ENCODE peak calls at places on chromosomes 16 and 17, in six cellular contexts. E, S, Q, A, L and R are unnamed samples. For H3K4me1, the result is how much of the 10 kb centered on the place peaks cover.

GRCh38 chr17:13508916-13509315 is 92.8 kb downstream of the HS3ST3A1 start:
- DNase-seq in A (no peak), S (no peak), E (no peak), L (no peak), Q (no peak), R (no peak)

GRCh38 chr17:13725286-13725990 is 123.7 kb upstream of the HS3ST3A1 start:
- DNase-seq in Q (no peak), S (no peak), L (no peak), E (peak), A (peak), R (no peak)

GRCh38 chr17:60506312-60506711 is 19.7 kb downstream of the APPBP2 start:
- DNase-seq in S (no peak), A (peak), E (peak), L (no peak), Q (no peak), R (peak)

GRCh38 chr16:12511708-12512107 is 292.0 kb downstream of the CPPED1 start:
- DNase-seq in Q (no peak), L (no peak), A (no peak), E (no peak), S (no peak), R (no peak)

GRCh38 chr17:19248923-19249574 is 11.9 kb downstream of the EPN2 start:
- DNase-seq in A (peak), S (no peak), Q (no peak), L (no peak), E (peak), R (no peak)

GRCh38 chr16:74667215-74667765 is 613 bp upstream of the RFWD3 start:
- DNase-seq in S (peak), L (no peak), E (peak), Q (peak), A (peak), R (peak)

GRCh38 chr17:5237541-5238016 is 2.9 kb upstream of the SCIMP start:
- DNase-seq in S (peak), Q (peak), E (peak), A (peak), L (peak), R (peak)

GRCh38 chr17:72984925-72985322 is 107.6 kb downstream of the SLC39A11 start:
- DNase-seq in A (no peak), S (no peak), E (no peak), L (no peak), Q (no peak), R (no peak)

GRCh38 chr16:17448640-17449638 is 21.8 kb downstream of the XYLT1 start:
- DNase-seq in A (no peak), L (no peak), S (no peak), E (no peak), Q (no peak), R (no peak)

GRCh38 chr16:50857881-50858280 is 116.0 kb downstream of the CYLD start:
- DNase-seq in E (no peak), L (no peak), Q (no peak), A (no peak), S (no peak), R (no peak)

GRCh38 chr16:28538733-28539596 is at the start of gene NUPR1:
- DNase-seq in S (no peak), E (peak), Q (no peak), A (peak), L (no peak), R (peak)

GRCh38 chr17:33200587-33200986 is 92.5 kb downstream of the ASIC2 start:
- DNase-seq in S (peak), Q (no peak), A (peak), E (no peak), L (no peak), R (peak)

GRCh38 chr17:5513610-5514009 is 27.2 kb downstream of the MIS12 start:
- DNase-seq in L (no peak), A (no peak), S (no peak), E (no peak), Q (no peak), R (peak)

GRCh38 chr16:72876981-72877373 is 171.0 kb downstream of the ZFHX3 start:
- DNase-seq in E (no peak), Q (no peak), L (no peak), A (no peak), S (no peak), R (peak)

GRCh38 chr16:4404247-4404966 is 12.0 kb downstream of the CORO7 start:
- DNase-seq in S (peak), A (no peak), L (peak), E (peak), Q (no peak), R (peak)

GRCh38 chr16:88508376-88508867 is 55.3 kb downstream of the ZFPM1 start:
- DNase-seq in A (no peak), S (no peak), L (no peak), E (no peak), Q (no peak), R (no peak)

GRCh38 chr16:80197790-80198201 is 343.0 kb upstream of the DYNLRB2 start:
- DNase-seq in A (peak), E (peak), Q (no peak), S (no peak), L (no peak), R (no peak)

GRCh38 chr17:63279498-63280230 is 166.4 kb downstream of the CYB561 start:
- DNase-seq in A (peak), E (peak), Q (no peak), S (no peak), L (no peak), R (no peak)

GRCh38 chr17:79651751-79652150 is 40.9 kb upstream of the RBFOX3 start:
- DNase-seq in A (no peak), E (no peak), Q (no peak), L (no peak), S (peak), R (no peak)

GRCh38 chr16:62977876-62978275 is 941.6 kb upstream of the CDH8 start:
- DNase-seq in Q (no peak), E (no peak), A (no peak), L (no peak), S (no peak), R (no peak)

GRCh38 chr16:24876231-24876630 is 30.5 kb downstream of the SLC5A11 start:
- DNase-seq in S (no peak), L (no peak), A (no peak), E (no peak), Q (no peak), R (no peak)

GRCh38 chr16:24875466-24875865 is 29.7 kb downstream of the SLC5A11 start:
- DNase-seq in L (no peak), E (no peak), Q (no peak), A (no peak), S (no peak), R (no peak)

GRCh38 chr16:24871891-24872290 is 26.1 kb downstream of the SLC5A11 start:
- DNase-seq in S (no peak), Q (no peak), E (no peak), A (no peak), L (no peak), R (no peak)

GRCh38 chr16:24869033-24869432 is 23.3 kb downstream of the SLC5A11 start:
- DNase-seq in E (no peak), A (no peak), Q (no peak), S (no peak), L (no peak), R (no peak)

GRCh38 chr16:24873028-24873427 is 27.3 kb downstream of the SLC5A11 start:
- DNase-seq in A (no peak), E (no peak), S (no peak), L (no peak), Q (no peak), R (no peak)
- H2BK15ac ChIP-seq in A (no peak), E (no peak), S (no peak), L (no peak), Q (no peak), R (no peak)

GRCh38 chr16:84832488-84833141 is 12.8 kb downstream of the CRISPLD2 start:
- DNase-seq in E (peak), A (peak), L (no peak), Q (no peak), S (no peak), R (no peak)
- H3K4me1 ChIP-seq in E (under half), A (half or more), L (under half), Q (under half), S (under half), R (under half)

DNA sequence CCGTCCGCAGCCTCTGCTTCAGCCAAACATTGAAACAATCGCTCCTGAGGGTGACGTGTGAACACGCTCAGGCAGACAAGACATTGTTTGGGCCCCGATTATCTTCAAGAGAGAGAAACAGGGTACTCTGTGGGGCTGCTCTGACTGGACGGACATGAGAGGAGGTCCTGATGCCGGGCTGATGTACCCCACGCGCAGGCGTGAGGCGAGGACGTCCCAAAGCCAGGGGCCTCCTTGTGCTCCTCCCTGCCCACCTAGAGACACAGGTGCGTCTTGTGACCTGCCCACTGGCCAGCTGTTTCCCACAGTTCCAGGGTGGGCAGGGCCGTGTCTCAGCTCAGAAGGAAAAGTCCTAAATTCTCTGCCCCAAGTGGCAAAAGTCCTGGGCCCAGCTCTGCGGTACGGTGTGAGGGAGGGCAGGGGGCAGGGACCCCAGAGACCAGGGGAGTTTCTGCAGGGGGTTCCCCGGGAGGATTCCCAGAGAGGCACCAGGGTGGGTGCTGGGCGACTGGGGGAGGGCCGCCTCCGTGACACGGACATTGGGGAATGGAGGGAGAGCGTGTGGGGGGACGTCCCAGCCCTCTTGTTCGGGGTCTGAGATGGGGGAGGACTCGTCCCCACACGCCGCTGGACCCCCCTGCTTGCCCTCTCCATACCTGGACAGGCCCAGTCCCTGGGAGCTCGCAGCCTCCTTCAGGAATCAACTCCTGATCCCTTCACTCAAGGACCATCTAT is 26.2 kb upstream of the C1QTNF8 start:
- DNase-seq in E (no peak), S (no peak), L (no peak), Q (no peak), A (no peak), R (no peak)
- H2BK15ac ChIP-seq in E (no peak), S (no peak), L (no peak), Q (peak), A (no peak), R (no peak)

GRCh38 chr17:78122221-78122990 is 6.1 kb downstream of the TMC6 start:
- DNase-seq in A (no peak), S (no peak), L (no peak), Q (no peak), E (no peak), R (no peak)

GRCh38 chr17:78122991-78123249 is 5.6 kb downstream of the TMC6 start:
- DNase-seq in S (no peak), E (no peak), A (no peak), L (no peak), Q (no peak), R (no peak)

GRCh38 chr17:78124081-78124835 is 4.3 kb downstream of the TMC6 start:
- DNase-seq in Q (no peak), E (no peak), S (no peak), A (no peak), L (no peak), R (no peak)

GRCh38 chr17:78124836-78125137 is 3.8 kb downstream of the TMC6 start:
- DNase-seq in L (no peak), A (no peak), S (no peak), E (no peak), Q (no peak), R (no peak)

DNA sequence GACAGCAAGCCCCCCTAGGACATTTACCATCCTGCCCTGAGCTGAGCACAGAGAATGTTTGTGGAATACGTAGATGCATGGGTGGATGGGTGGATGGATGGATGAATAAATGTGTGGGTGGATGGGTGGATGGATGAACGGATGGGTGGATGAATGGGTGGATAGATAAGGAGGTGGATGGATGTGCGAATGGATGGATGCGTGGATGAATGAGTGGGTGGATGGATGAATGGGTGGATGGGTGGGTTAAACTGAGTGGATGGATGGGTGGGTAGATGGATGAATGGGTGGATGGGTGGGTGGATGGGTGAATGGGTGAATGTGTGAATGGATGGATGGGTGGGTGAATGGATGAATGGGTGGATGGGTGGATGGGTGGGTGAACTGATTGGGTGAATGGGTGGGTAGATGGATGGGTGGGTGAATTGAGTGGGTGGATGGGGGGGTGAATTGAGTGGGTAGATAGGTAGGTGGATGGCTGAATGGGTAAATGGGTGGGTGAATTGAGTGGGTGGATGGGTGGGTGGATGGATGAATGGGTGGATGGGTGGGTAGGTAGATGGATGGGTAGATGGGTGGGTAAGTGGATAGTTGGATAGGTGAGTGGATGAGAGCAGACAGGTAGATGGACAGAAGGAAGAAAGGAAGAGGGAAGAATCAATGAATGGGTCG is 5.2 kb downstream of the TMC6 start:
- DNase-seq in E (no peak), L (no peak), S (no peak), Q (no peak), A (no peak), R (no peak)
- H3K4me1 ChIP-seq in E (under half), L (under half), S (under half), Q (under half), A (under half), R (under half)

DNA sequence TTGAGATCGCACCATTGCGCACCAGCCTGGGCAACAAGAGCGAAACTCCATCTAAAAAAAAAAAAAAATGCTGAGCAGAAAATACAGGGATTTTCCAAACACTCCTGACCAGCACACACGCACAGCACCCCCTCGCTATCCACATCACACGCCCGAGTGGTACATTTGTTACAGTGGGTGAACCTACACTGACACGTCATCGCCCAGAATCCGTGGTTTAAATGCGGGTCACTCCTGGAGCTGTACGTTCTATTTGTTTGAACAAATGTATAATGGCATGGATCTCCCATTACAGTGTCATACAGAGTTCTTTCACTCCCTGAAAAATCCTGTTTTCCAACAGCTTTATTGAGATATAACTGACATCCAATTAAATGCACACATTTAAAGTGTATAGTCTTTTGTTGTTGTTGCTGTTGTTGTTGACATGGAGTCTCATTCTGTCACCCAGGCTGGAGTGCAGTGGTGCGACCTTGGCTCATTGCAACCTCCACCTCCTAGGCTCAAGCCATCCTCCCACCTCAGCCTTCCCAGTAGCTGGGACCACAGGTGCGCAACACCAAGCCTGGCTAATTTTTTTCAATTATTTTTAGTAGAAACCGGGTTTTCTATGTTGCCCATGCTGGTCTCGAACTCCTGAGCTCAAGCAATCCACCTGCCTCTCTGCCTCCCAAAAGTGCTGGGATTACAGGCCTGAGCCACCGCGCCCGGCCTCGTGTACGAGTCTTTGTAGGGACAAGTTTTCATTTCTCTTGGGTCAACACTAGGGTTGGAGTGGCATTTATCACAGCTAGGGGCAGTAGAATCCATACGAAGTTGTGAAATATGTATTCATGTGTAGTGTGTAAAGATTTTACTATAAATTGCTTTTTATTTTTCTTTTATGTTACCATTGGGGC is 4.4 kb upstream of the CARHSP1 start:
- DNase-seq in L (no peak), A (no peak), Q (no peak), E (no peak), S (no peak), R (no peak)
- H2BK15ac ChIP-seq in L (no peak), A (no peak), Q (no peak), E (no peak), S (no peak), R (no peak)